ENCODE peak calls at places on chromosome 7, in four cellular contexts. One of them, this sample, is unnamed.

GRCh38 chr7:23622469-23622868 is 25.3 kb downstream of the CCDC126 start:
- DNase-seq in mammary epithelial cell: no peak
- DNase-seq in HFF-Myc: no peak
- DNase-seq in astrocyte of the spinal cord: peak; percentile 37
- DNase-seq in this sample: peak; percentile 22

GRCh38 chr7:151244871-151245346 is 3.6 kb downstream of the SMARCD3 start:
- DNase-seq in mammary epithelial cell: no peak
- DNase-seq in HFF-Myc: no peak
- DNase-seq in astrocyte of the spinal cord: no peak
- DNase-seq in this sample: no peak

GRCh38 chr7:127907638-127908040 is 123.6 kb downstream of the LRRC4 start:
- DNase-seq in mammary epithelial cell: peak; percentile 20
- DNase-seq in HFF-Myc: no peak
- DNase-seq in astrocyte of the spinal cord: peak; percentile 80
- DNase-seq in this sample: peak; percentile 81

GRCh38 chr7:151850484-151851159 is 26.3 kb downstream of the PRKAG2 start:
- DNase-seq in mammary epithelial cell: no peak
- DNase-seq in HFF-Myc: no peak
- DNase-seq in astrocyte of the spinal cord: no peak
- DNase-seq in this sample: no peak

GRCh38 chr7:99243751-99244337 is 28.8 kb upstream of the MYH16 start:
- DNase-seq in mammary epithelial cell: no peak
- DNase-seq in HFF-Myc: no peak
- DNase-seq in astrocyte of the spinal cord: no peak
- DNase-seq in this sample: no peak

GRCh38 chr7:38211940-38212339 is 33.9 kb downstream of the STARD3NL start:
- DNase-seq in mammary epithelial cell: no peak
- DNase-seq in HFF-Myc: no peak
- DNase-seq in astrocyte of the spinal cord: no peak
- DNase-seq in this sample: no peak

GRCh38 chr7:29197916-29198315 is 3.3 kb downstream of the CHN2 start:
- DNase-seq in mammary epithelial cell: no peak
- DNase-seq in HFF-Myc: no peak
- DNase-seq in astrocyte of the spinal cord: no peak
- DNase-seq in this sample: no peak

GRCh38 chr7:134932707-134933370 is 53.5 kb upstream of the AGBL3 start:
- DNase-seq in mammary epithelial cell: no peak
- DNase-seq in HFF-Myc: no peak
- DNase-seq in astrocyte of the spinal cord: peak; percentile 78
- DNase-seq in this sample: peak; percentile 53

GRCh38 chr7:110852156-110852858 is 238.6 kb upstream of the LRRN3 start:
- DNase-seq in mammary epithelial cell: peak; percentile 35
- DNase-seq in HFF-Myc: no peak
- DNase-seq in astrocyte of the spinal cord: no peak
- DNase-seq in this sample: peak; percentile 19

GRCh38 chr7:108010377-108010776 is 7.4 kb upstream of the LAMB1 start:
- DNase-seq in mammary epithelial cell: no peak
- DNase-seq in HFF-Myc: no peak
- DNase-seq in astrocyte of the spinal cord: no peak
- DNase-seq in this sample: no peak

GRCh38 chr7:40604601-40605438 is 470.0 kb downstream of the SUGCT start:
- DNase-seq in mammary epithelial cell: no peak
- DNase-seq in HFF-Myc: no peak
- DNase-seq in astrocyte of the spinal cord: peak; percentile 65
- DNase-seq in this sample: peak; percentile 55

GRCh38 chr7:111499027-111499426 is 63.3 kb downstream of the IMMP2L start:
- DNase-seq in mammary epithelial cell: peak; percentile 98
- DNase-seq in HFF-Myc: peak; percentile 74
- DNase-seq in astrocyte of the spinal cord: peak; percentile 65
- DNase-seq in this sample: peak; percentile 44

GRCh38 chr7:107958764-107959526 is 44.0 kb downstream of the LAMB1 start:
- DNase-seq in mammary epithelial cell: peak; percentile 87
- DNase-seq in HFF-Myc: no peak
- DNase-seq in astrocyte of the spinal cord: peak; percentile 79
- DNase-seq in this sample: peak; percentile 96

GRCh38 chr7:17234398-17235021 is 63.9 kb upstream of the AHR start:
- DNase-seq in mammary epithelial cell: peak; percentile 85
- DNase-seq in HFF-Myc: peak; percentile 95
- DNase-seq in astrocyte of the spinal cord: peak; percentile 96
- DNase-seq in this sample: peak; percentile 93

GRCh38 chr7:76375251-76375650 is 16.5 kb upstream of the YWHAG start:
- DNase-seq in mammary epithelial cell: no peak
- DNase-seq in HFF-Myc: no peak
- DNase-seq in astrocyte of the spinal cord: no peak
- DNase-seq in this sample: no peak

GRCh38 chr7:76381814-76382213 is 23.0 kb upstream of the YWHAG start:
- DNase-seq in mammary epithelial cell: no peak
- DNase-seq in HFF-Myc: no peak
- DNase-seq in astrocyte of the spinal cord: no peak
- DNase-seq in this sample: no peak

GRCh38 chr7:76383089-76383944 is 24.5 kb upstream of the YWHAG start:
- DNase-seq in mammary epithelial cell: no peak
- DNase-seq in HFF-Myc: no peak
- DNase-seq in astrocyte of the spinal cord: no peak
- DNase-seq in this sample: no peak

GRCh38 chr7:76377186-76377918 is 18.6 kb upstream of the YWHAG start:
- DNase-seq in mammary epithelial cell: no peak
- DNase-seq in HFF-Myc: no peak
- DNase-seq in astrocyte of the spinal cord: no peak
- DNase-seq in this sample: no peak

DNA sequence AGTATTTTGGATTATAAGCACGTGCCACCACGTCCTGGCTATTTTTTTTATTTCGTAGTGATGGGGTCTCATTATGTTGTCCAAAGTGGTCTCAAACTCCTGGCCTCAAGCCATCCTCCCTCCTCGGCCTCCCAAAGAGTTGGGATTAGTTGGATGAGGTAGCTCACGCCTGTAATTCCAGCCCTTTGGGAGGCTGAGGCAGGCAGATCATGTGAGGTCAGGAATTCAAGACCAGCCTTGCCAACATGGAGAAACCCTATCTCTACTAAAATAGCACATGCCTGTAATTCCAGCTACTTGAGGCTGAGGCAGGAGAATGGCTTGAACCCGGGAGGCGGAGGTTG is 21.8 kb upstream of the YWHAG start:
- DNase-seq in mammary epithelial cell: no peak
- DNase-seq in HFF-Myc: no peak
- DNase-seq in astrocyte of the spinal cord: no peak
- DNase-seq in this sample: no peak
- H3K4me3 ChIP-seq in mammary epithelial cell: no peak overlapping the region
- H3K4me3 ChIP-seq in HFF-Myc: no peak overlapping the region
- H3K4me3 ChIP-seq in astrocyte of the spinal cord: no peak overlapping the region
- H3K4me3 ChIP-seq in this sample: peak overlapping the region; percentile 50

DNA sequence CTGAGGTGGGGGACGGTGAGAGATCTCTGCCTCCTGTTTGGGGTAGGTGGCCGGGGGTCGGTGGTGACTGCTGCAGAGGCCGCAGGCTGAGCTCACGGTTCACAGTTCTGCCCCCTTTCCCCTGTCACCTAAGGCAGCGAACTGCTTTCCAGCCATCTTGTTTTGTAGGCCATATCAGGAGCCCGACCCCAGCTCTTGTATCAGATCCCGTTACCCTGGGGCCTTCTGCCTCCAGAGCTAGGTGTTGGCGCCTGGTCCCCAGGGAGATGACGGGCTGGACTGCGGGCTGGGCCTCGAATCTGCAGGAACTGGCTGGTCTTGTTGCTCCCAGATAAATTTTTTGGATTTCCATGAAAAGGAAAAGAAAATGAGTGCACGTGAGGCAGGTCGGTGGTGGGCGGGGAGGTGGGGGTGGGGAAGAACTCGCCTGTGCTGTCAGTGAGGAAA is 183.0 kb downstream of the DNAJB6 start:
- DNase-seq in mammary epithelial cell: no peak
- DNase-seq in HFF-Myc: no peak
- DNase-seq in astrocyte of the spinal cord: no peak
- DNase-seq in this sample: no peak
- TF ChIP-seq CTCF in mammary epithelial cell: no peak
- TF ChIP-seq CTCF in HFF-Myc: no peak
- TF ChIP-seq CTCF in astrocyte of the spinal cord: no peak
- TF ChIP-seq CTCF in this sample: no peak

GRCh38 chr7:149870701-149871483 is 2.9 kb upstream of the ATP6V0E2 start:
- DNase-seq in mammary epithelial cell: no peak
- DNase-seq in HFF-Myc: no peak
- DNase-seq in astrocyte of the spinal cord: no peak
- DNase-seq in this sample: no peak

GRCh38 chr7:149870274-149870673 is 3.5 kb upstream of the ATP6V0E2 start:
- DNase-seq in mammary epithelial cell: no peak
- DNase-seq in HFF-Myc: no peak
- DNase-seq in astrocyte of the spinal cord: no peak
- DNase-seq in this sample: no peak

GRCh38 chr7:149872419-149873073 is 1.2 kb upstream of the ATP6V0E2 start:
- DNase-seq in mammary epithelial cell: peak; percentile 63
- DNase-seq in HFF-Myc: peak; percentile 78
- DNase-seq in astrocyte of the spinal cord: peak; percentile 83
- DNase-seq in this sample: peak; percentile 86

GRCh38 chr7:149869867-149870266 is 3.9 kb upstream of the ATP6V0E2 start:
- DNase-seq in mammary epithelial cell: no peak
- DNase-seq in HFF-Myc: no peak
- DNase-seq in astrocyte of the spinal cord: no peak
- DNase-seq in this sample: no peak

GRCh38 chr7:149871576-149871975 is 2.2 kb upstream of the ATP6V0E2 start:
- DNase-seq in mammary epithelial cell: no peak
- DNase-seq in HFF-Myc: no peak
- DNase-seq in astrocyte of the spinal cord: no peak
- DNase-seq in this sample: no peak
- H3K4me3 ChIP-seq in mammary epithelial cell: no peak overlapping the region
- H3K4me3 ChIP-seq in HFF-Myc: no peak overlapping the region
- H3K4me3 ChIP-seq in astrocyte of the spinal cord: no peak overlapping the region
- H3K4me3 ChIP-seq in this sample: no peak overlapping the region

DNA sequence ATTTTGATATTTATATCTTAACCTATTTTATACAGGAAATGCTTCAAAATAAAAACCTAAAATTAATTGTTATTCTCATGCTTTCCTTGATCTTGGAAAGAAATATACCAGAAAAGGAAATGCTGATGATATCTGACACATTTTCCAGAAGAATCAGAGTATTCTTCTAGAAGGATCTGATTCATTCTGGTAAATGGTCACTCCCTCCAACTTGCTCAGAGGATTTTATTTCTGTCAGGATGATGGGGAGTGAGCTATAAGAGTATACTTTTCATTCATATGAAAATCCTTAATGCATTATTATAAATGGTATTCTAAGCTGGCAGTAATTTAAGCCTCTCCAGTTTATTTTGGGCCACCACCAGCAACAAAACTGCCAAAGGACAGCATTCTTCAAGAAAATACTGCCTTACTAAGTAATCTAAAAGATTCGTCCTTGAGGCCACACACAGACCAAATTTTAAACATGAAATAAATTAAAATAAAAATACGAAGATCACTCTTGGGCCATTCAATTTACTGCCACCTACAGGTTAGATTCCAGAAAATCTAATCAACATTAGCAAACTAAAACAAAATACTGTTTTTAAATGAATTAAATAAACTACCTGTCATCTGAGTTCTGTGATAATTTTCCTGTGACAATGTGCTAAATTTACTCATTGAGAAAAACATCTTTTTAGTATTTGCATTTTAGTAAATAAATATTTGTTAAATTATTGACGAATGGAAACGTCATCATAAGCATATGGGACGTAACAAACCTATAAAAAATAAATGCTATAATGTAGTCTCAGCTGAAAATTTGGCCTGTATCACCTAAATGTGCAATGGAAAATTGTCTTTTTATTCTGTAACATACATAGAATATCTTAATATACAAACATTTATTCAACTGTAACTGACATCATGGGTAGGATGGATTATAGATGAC is 71.9 kb downstream of the ITGB8 start:
- DNase-seq in mammary epithelial cell: no peak
- DNase-seq in HFF-Myc: no peak
- DNase-seq in astrocyte of the spinal cord: no peak
- DNase-seq in this sample: no peak
- TF ChIP-seq CTCF in mammary epithelial cell: peak; percentile 35
- TF ChIP-seq CTCF in HFF-Myc: peak; percentile 33
- TF ChIP-seq CTCF in astrocyte of the spinal cord: peak; percentile 47
- TF ChIP-seq CTCF in this sample: peak; percentile 42

GRCh38 chr7:7157177-7157886 is 25.0 kb upstream of the C1GALT1 start:
- DNase-seq in mammary epithelial cell: peak; percentile 89
- DNase-seq in HFF-Myc: no peak
- DNase-seq in astrocyte of the spinal cord: peak; percentile 91
- DNase-seq in this sample: peak; percentile 43

GRCh38 chr7:7156663-7157062 is 25.7 kb upstream of the C1GALT1 start:
- DNase-seq in mammary epithelial cell: no peak
- DNase-seq in HFF-Myc: no peak
- DNase-seq in astrocyte of the spinal cord: no peak
- DNase-seq in this sample: no peak

GRCh38 chr7:7157887-7158271 is 24.5 kb upstream of the C1GALT1 start:
- DNase-seq in mammary epithelial cell: peak; percentile 59
- DNase-seq in HFF-Myc: no peak
- DNase-seq in astrocyte of the spinal cord: peak; percentile 77
- DNase-seq in this sample: no peak

GRCh38 chr7:7164590-7164989 is 17.8 kb upstream of the C1GALT1 start:
- DNase-seq in mammary epithelial cell: no peak
- DNase-seq in HFF-Myc: no peak
- DNase-seq in astrocyte of the spinal cord: no peak
- DNase-seq in this sample: no peak

GRCh38 chr7:7159063-7159645 is 23.2 kb upstream of the C1GALT1 start:
- DNase-seq in mammary epithelial cell: no peak
- DNase-seq in HFF-Myc: no peak
- DNase-seq in astrocyte of the spinal cord: no peak
- DNase-seq in this sample: no peak
- H3K4me3 ChIP-seq in mammary epithelial cell: no peak overlapping the region
- H3K4me3 ChIP-seq in HFF-Myc: no peak overlapping the region
- H3K4me3 ChIP-seq in astrocyte of the spinal cord: no peak overlapping the region
- H3K4me3 ChIP-seq in this sample: no peak overlapping the region

GRCh38 chr7:121609208-121609607 is 213.1 kb upstream of the FAM3C start:
- DNase-seq in mammary epithelial cell: no peak
- DNase-seq in HFF-Myc: no peak
- DNase-seq in astrocyte of the spinal cord: no peak
- DNase-seq in this sample: no peak

GRCh38 chr7:121603886-121604285 is 207.8 kb upstream of the FAM3C start:
- DNase-seq in mammary epithelial cell: no peak
- DNase-seq in HFF-Myc: no peak
- DNase-seq in astrocyte of the spinal cord: no peak
- DNase-seq in this sample: no peak

GRCh38 chr7:121604627-121605296 is 208.7 kb upstream of the FAM3C start:
- DNase-seq in mammary epithelial cell: peak; percentile 75
- DNase-seq in HFF-Myc: no peak
- DNase-seq in astrocyte of the spinal cord: peak; percentile 60
- DNase-seq in this sample: peak; percentile 11

GRCh38 chr7:121608785-121609184 is 212.7 kb upstream of the FAM3C start:
- DNase-seq in mammary epithelial cell: no peak
- DNase-seq in HFF-Myc: no peak
- DNase-seq in astrocyte of the spinal cord: no peak
- DNase-seq in this sample: no peak

GRCh38 chr7:121605297-121605640 is 209.2 kb upstream of the FAM3C start:
- DNase-seq in mammary epithelial cell: peak; percentile 46
- DNase-seq in HFF-Myc: no peak
- DNase-seq in astrocyte of the spinal cord: peak; percentile 29
- DNase-seq in this sample: peak; percentile 12
- TF ChIP-seq CTCF in mammary epithelial cell: peak; percentile 32
- TF ChIP-seq CTCF in HFF-Myc: no peak
- TF ChIP-seq CTCF in astrocyte of the spinal cord: peak; percentile 27
- TF ChIP-seq CTCF in this sample: peak; percentile 8

GRCh38 chr7:96187735-96188622 is 133.9 kb downstream of the SLC25A13 start:
- DNase-seq in mammary epithelial cell: no peak
- DNase-seq in HFF-Myc: no peak
- DNase-seq in astrocyte of the spinal cord: no peak
- DNase-seq in this sample: no peak
- H3K4me3 ChIP-seq in mammary epithelial cell: no peak overlapping the region
- H3K4me3 ChIP-seq in HFF-Myc: no peak overlapping the region
- H3K4me3 ChIP-seq in astrocyte of the spinal cord: no peak overlapping the region
- H3K4me3 ChIP-seq in this sample: peak overlapping the region; percentile 33

This sample was measured in fibroblast of villous mesenchyme.